ENCODE peak calls at places on chromosome 1, in six cellular contexts. One of them, this sample, is unnamed. For H3K36me3, the result is how much of the 10 kb centered on the place peaks cover.

GRCh38 chr1:21149862-21150432 is 26.8 kb downstream of the EIF4G3 start:
- DNase-seq in fibroblast of lung: peak
- DNase-seq in colonic mucosa: no peak
- DNase-seq in K562: no peak
- DNase-seq in GM23248: peak
- DNase-seq in neuronal stem cell: no peak
- DNase-seq in this sample: peak

GRCh38 chr1:17875882-17876280 is 120.7 kb downstream of the ACTL8 start:
- DNase-seq in neuronal stem cell: no peak
- DNase-seq in fibroblast of lung: peak
- DNase-seq in K562: no peak
- DNase-seq in GM23248: peak
- DNase-seq in colonic mucosa: no peak
- DNase-seq in this sample: peak

GRCh38 chr1:32861904-32862698 is 8.6 kb downstream of the FNDC5 start:
- DNase-seq in GM23248: peak
- DNase-seq in neuronal stem cell: no peak
- DNase-seq in K562: no peak
- DNase-seq in colonic mucosa: no peak
- DNase-seq in fibroblast of lung: peak
- DNase-seq in this sample: no peak

GRCh38 chr1:46772571-46772970 is 26.3 kb upstream of the CYP4B1 start:
- DNase-seq in K562: peak
- DNase-seq in neuronal stem cell: no peak
- DNase-seq in fibroblast of lung: no peak
- DNase-seq in GM23248: no peak
- DNase-seq in colonic mucosa: no peak
- DNase-seq in this sample: no peak

GRCh38 chr1:41830711-41831110 is 88.0 kb downstream of the HIVEP3 start:
- DNase-seq in GM23248: peak
- DNase-seq in fibroblast of lung: peak
- DNase-seq in K562: no peak
- DNase-seq in neuronal stem cell: no peak
- DNase-seq in colonic mucosa: no peak
- DNase-seq in this sample: no peak

GRCh38 chr1:22889213-22889827 is 83.3 kb downstream of the LACTBL1 start:
- DNase-seq in K562: peak
- DNase-seq in colonic mucosa: no peak
- DNase-seq in neuronal stem cell: no peak
- DNase-seq in fibroblast of lung: peak
- DNase-seq in GM23248: peak
- DNase-seq in this sample: no peak

GRCh38 chr1:92933459-92933858 is 27.8 kb downstream of the DIPK1A start:
- DNase-seq in GM23248: peak
- DNase-seq in K562: no peak
- DNase-seq in neuronal stem cell: no peak
- DNase-seq in fibroblast of lung: peak
- DNase-seq in colonic mucosa: no peak
- DNase-seq in this sample: no peak

GRCh38 chr1:218942421-218942820 is 231.3 kb upstream of the LYPLAL1 start:
- DNase-seq in GM23248: peak
- DNase-seq in K562: no peak
- DNase-seq in colonic mucosa: peak
- DNase-seq in fibroblast of lung: no peak
- DNase-seq in neuronal stem cell: no peak
- DNase-seq in this sample: no peak

GRCh38 chr1:46516551-46516950 is 26.9 kb downstream of the DMBX1 start:
- DNase-seq in fibroblast of lung: no peak
- DNase-seq in K562: no peak
- DNase-seq in colonic mucosa: no peak
- DNase-seq in neuronal stem cell: no peak
- DNase-seq in GM23248: no peak
- DNase-seq in this sample: no peak

GRCh38 chr1:153119491-153119971 is 6.2 kb upstream of the SPRR2F start:
- DNase-seq in K562: peak
- DNase-seq in GM23248: no peak
- DNase-seq in neuronal stem cell: no peak
- DNase-seq in fibroblast of lung: no peak
- DNase-seq in colonic mucosa: no peak
- DNase-seq in this sample: no peak

GRCh38 chr1:219277304-219277840 is 103.7 kb downstream of the LYPLAL1 start:
- DNase-seq in fibroblast of lung: peak
- DNase-seq in K562: no peak
- DNase-seq in colonic mucosa: no peak
- DNase-seq in neuronal stem cell: no peak
- DNase-seq in GM23248: no peak
- DNase-seq in this sample: no peak

GRCh38 chr1:61606448-61607312 is 118.3 kb downstream of the TM2D1 start:
- DNase-seq in K562: no peak
- DNase-seq in neuronal stem cell: no peak
- DNase-seq in fibroblast of lung: peak
- DNase-seq in colonic mucosa: peak
- DNase-seq in GM23248: peak
- DNase-seq in this sample: no peak

GRCh38 chr1:44616991-44617702 is 57.1 kb downstream of the TMEM53 start:
- DNase-seq in fibroblast of lung: peak
- DNase-seq in K562: no peak
- DNase-seq in colonic mucosa: no peak
- DNase-seq in GM23248: peak
- DNase-seq in neuronal stem cell: no peak
- DNase-seq in this sample: peak

GRCh38 chr1:1842360-1843146 is 48.3 kb downstream of the GNB1 start:
- DNase-seq in GM23248: no peak
- DNase-seq in fibroblast of lung: no peak
- DNase-seq in K562: no peak
- DNase-seq in colonic mucosa: no peak
- DNase-seq in neuronal stem cell: no peak
- DNase-seq in this sample: no peak

GRCh38 chr1:167161242-167161641 is 59.4 kb upstream of the POU2F1 start:
- DNase-seq in K562: no peak
- DNase-seq in colonic mucosa: no peak
- DNase-seq in GM23248: no peak
- DNase-seq in fibroblast of lung: peak
- DNase-seq in neuronal stem cell: no peak
- DNase-seq in this sample: no peak

GRCh38 chr1:119743776-119744597 is 24.7 kb downstream of the HMGCS2 start:
- DNase-seq in neuronal stem cell: peak
- DNase-seq in K562: peak
- DNase-seq in GM23248: peak
- DNase-seq in fibroblast of lung: peak
- DNase-seq in colonic mucosa: peak
- DNase-seq in this sample: peak

GRCh38 chr1:28173980-28174297 is 2.6 kb downstream of the PTAFR start:
- DNase-seq in neuronal stem cell: no peak
- DNase-seq in GM23248: peak
- DNase-seq in colonic mucosa: no peak
- DNase-seq in K562: no peak
- DNase-seq in fibroblast of lung: peak
- DNase-seq in this sample: no peak

GRCh38 chr1:228830954-228831481 is 95.7 kb downstream of the RHOU start:
- DNase-seq in K562: no peak
- DNase-seq in fibroblast of lung: peak
- DNase-seq in colonic mucosa: no peak
- DNase-seq in neuronal stem cell: no peak
- DNase-seq in GM23248: peak
- DNase-seq in this sample: no peak

GRCh38 chr1:90200637-90201235 is 205.8 kb downstream of the ZNF326 start:
- DNase-seq in K562: no peak
- DNase-seq in GM23248: no peak
- DNase-seq in fibroblast of lung: no peak
- DNase-seq in colonic mucosa: no peak
- DNase-seq in neuronal stem cell: no peak
- DNase-seq in this sample: no peak

GRCh38 chr1:115826642-115827041 is 14.3 kb downstream of the NHLH2 start:
- DNase-seq in neuronal stem cell: no peak
- DNase-seq in GM23248: no peak
- DNase-seq in fibroblast of lung: peak
- DNase-seq in K562: no peak
- DNase-seq in colonic mucosa: no peak
- DNase-seq in this sample: peak

GRCh38 chr1:77476460-77476859 is 194.6 kb downstream of the AK5 start:
- DNase-seq in colonic mucosa: no peak
- DNase-seq in neuronal stem cell: no peak
- DNase-seq in K562: no peak
- DNase-seq in fibroblast of lung: no peak
- DNase-seq in GM23248: no peak
- DNase-seq in this sample: no peak

GRCh38 chr1:212188599-212189351 is 96.4 kb upstream of the PPP2R5A start:
- DNase-seq in neuronal stem cell: no peak
- DNase-seq in GM23248: no peak
- DNase-seq in colonic mucosa: no peak
- DNase-seq in fibroblast of lung: no peak
- DNase-seq in K562: no peak
- DNase-seq in this sample: no peak

GRCh38 chr1:220700591-220701179 is 10.5 kb downstream of the C1orf115 start:
- DNase-seq in K562: no peak
- DNase-seq in GM23248: no peak
- DNase-seq in fibroblast of lung: no peak
- DNase-seq in neuronal stem cell: no peak
- DNase-seq in colonic mucosa: no peak
- DNase-seq in this sample: no peak

GRCh38 chr1:22665752-22666151 is 12.7 kb downstream of the C1QB start:
- DNase-seq in colonic mucosa: no peak
- DNase-seq in fibroblast of lung: peak
- DNase-seq in K562: peak
- DNase-seq in neuronal stem cell: peak
- DNase-seq in GM23248: peak
- DNase-seq in this sample: peak

GRCh38 chr1:31745071-31745897 is 18.9 kb downstream of the ADGRB2 start:
- DNase-seq in K562: peak
- DNase-seq in neuronal stem cell: no peak
- DNase-seq in GM23248: peak
- DNase-seq in colonic mucosa: peak
- DNase-seq in fibroblast of lung: no peak
- DNase-seq in this sample: peak

GRCh38 chr1:113947388-113948107 is 18.4 kb downstream of the HIPK1 start:
- DNase-seq in neuronal stem cell: no peak
- DNase-seq in K562: no peak
- DNase-seq in colonic mucosa: no peak
- DNase-seq in GM23248: no peak
- DNase-seq in fibroblast of lung: peak
- DNase-seq in this sample: no peak

GRCh38 chr1:157932082-157932481 is 61.4 kb upstream of the KIRREL1 start:
- DNase-seq in neuronal stem cell: no peak
- DNase-seq in colonic mucosa: no peak
- DNase-seq in K562: no peak
- DNase-seq in fibroblast of lung: peak
- DNase-seq in GM23248: peak
- DNase-seq in this sample: no peak

GRCh38 chr1:53369034-53369750 is 41.3 kb upstream of the LRP8 start:
- DNase-seq in GM23248: no peak
- DNase-seq in neuronal stem cell: no peak
- DNase-seq in fibroblast of lung: no peak
- DNase-seq in K562: no peak
- DNase-seq in colonic mucosa: no peak
- DNase-seq in this sample: peak

GRCh38 chr1:198907423-198907746 is 268.5 kb downstream of the PTPRC start:
- DNase-seq in colonic mucosa: no peak
- DNase-seq in neuronal stem cell: no peak
- DNase-seq in K562: no peak
- DNase-seq in GM23248: no peak
- DNase-seq in fibroblast of lung: no peak
- DNase-seq in this sample: no peak
- H3K9ac ChIP-seq in colonic mucosa: no peak
- H3K9ac ChIP-seq in neuronal stem cell: no peak
- H3K9ac ChIP-seq in K562: no peak
- H3K9ac ChIP-seq in GM23248: no peak
- H3K9ac ChIP-seq in fibroblast of lung: no peak
- H3K9ac ChIP-seq in this sample: no peak

GRCh38 chr1:236773919-236774318 is 21.2 kb upstream of the MTR start:
- DNase-seq in colonic mucosa: no peak
- DNase-seq in neuronal stem cell: no peak
- DNase-seq in K562: no peak
- DNase-seq in GM23248: no peak
- DNase-seq in fibroblast of lung: no peak
- DNase-seq in this sample: no peak
- H3K36me3 ChIP-seq in colonic mucosa: under half
- H3K36me3 ChIP-seq in neuronal stem cell: under half
- H3K36me3 ChIP-seq in K562: under half
- H3K36me3 ChIP-seq in GM23248: under half
- H3K36me3 ChIP-seq in fibroblast of lung: under half
- H3K36me3 ChIP-seq in this sample: under half

GRCh38 chr1:172815740-172816139 is 156.8 kb downstream of the FASLG start:
- DNase-seq in K562: no peak
- DNase-seq in neuronal stem cell: no peak
- DNase-seq in colonic mucosa: no peak
- DNase-seq in fibroblast of lung: peak
- DNase-seq in GM23248: peak
- DNase-seq in this sample: no peak

GRCh38 chr1:172823534-172823933 is 164.6 kb downstream of the FASLG start:
- DNase-seq in K562: no peak
- DNase-seq in GM23248: peak
- DNase-seq in neuronal stem cell: no peak
- DNase-seq in fibroblast of lung: peak
- DNase-seq in colonic mucosa: no peak
- DNase-seq in this sample: no peak

GRCh38 chr1:172821609-172822274 is 162.8 kb downstream of the FASLG start:
- DNase-seq in colonic mucosa: no peak
- DNase-seq in GM23248: peak
- DNase-seq in neuronal stem cell: no peak
- DNase-seq in fibroblast of lung: peak
- DNase-seq in K562: peak
- DNase-seq in this sample: no peak

GRCh38 chr1:172820759-172821158 is 161.9 kb downstream of the FASLG start:
- DNase-seq in K562: no peak
- DNase-seq in neuronal stem cell: no peak
- DNase-seq in colonic mucosa: no peak
- DNase-seq in GM23248: peak
- DNase-seq in fibroblast of lung: no peak
- DNase-seq in this sample: no peak

DNA sequence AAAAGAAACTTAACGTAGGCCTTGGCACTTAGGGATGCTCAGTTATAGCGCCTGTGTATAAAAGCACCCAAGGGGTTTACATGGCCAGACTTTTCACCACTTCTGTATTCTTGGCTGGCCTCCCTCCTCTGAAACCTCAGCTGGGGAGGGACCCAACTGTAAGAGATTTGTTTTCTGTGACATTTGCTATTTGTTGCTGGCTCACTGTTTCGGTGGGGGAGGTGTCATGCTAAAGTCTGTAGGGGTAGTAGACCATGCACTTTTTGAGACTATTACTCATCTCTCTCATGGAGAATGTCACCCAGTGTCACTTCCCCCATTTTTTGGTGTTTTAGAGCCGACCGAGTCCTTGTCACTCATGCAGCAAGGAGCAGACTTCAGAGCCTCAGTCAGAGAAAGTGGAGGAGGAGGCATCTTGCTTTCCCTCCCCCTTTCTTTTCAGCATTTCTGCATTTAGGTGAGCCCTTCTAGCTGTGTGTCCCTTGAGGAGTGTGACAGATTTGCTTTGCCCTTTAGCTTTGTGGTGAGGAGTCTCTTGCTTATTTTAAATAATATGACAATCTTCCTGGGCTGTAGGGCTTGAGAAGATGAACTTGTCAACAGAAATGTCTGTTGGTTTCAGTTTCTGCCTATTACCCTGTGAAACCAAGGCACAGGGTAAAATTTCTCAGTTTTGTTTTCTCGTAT is 160.1 kb downstream of the FASLG start:
- DNase-seq in fibroblast of lung: peak
- DNase-seq in neuronal stem cell: no peak
- DNase-seq in K562: no peak
- DNase-seq in colonic mucosa: no peak
- DNase-seq in GM23248: no peak
- DNase-seq in this sample: no peak
- H3K27ac ChIP-seq in fibroblast of lung: no peak
- H3K27ac ChIP-seq in neuronal stem cell: no peak
- H3K27ac ChIP-seq in K562: no peak
- H3K27ac ChIP-seq in colonic mucosa: no peak
- H3K27ac ChIP-seq in GM23248: no peak
- H3K27ac ChIP-seq in this sample: no peak

GRCh38 chr1:185526318-185527307 is 207.6 kb upstream of the HMCN1 start:
- DNase-seq in GM23248: no peak
- DNase-seq in neuronal stem cell: no peak
- DNase-seq in fibroblast of lung: no peak
- DNase-seq in colonic mucosa: no peak
- DNase-seq in K562: no peak
- DNase-seq in this sample: no peak
- H3K9ac ChIP-seq in GM23248: no peak
- H3K9ac ChIP-seq in neuronal stem cell: no peak
- H3K9ac ChIP-seq in fibroblast of lung: no peak
- H3K9ac ChIP-seq in colonic mucosa: no peak
- H3K9ac ChIP-seq in K562: no peak
- H3K9ac ChIP-seq in this sample: no peak

This sample was measured in endodermal cell.